ENCODE peak calls at places on chromosome 6, in seven cellular contexts. E is frontal cortex; P is substantia nigra; J is foreskin fibroblast; H is RCC 7860; Q is cardiac muscle cell; S is stimulated activated CD8-positive, alpha-beta memory T cell treated with anti-CD3 and anti-CD28 coated beads, Interleukin-12 subunit alpha, Interleukin-12 subunit beta, amount 100 ng/mL, for 4 hours. V is an unnamed sample.
A peak's percentile ranks its signal among the peaks of the same experiment; 100 is the strongest.

GRCh38 chr6:144151010-144151727 is 852 bp downstream of the STX11 start:
- DNase-seq in E (no peak), P (no peak), J (peak; percentile 37), H (no peak), Q (no peak), S (peak; percentile 45), V (no peak)

GRCh38 chr6:106468935-106469334 is 108.4 kb downstream of the CRYBG1 start:
- DNase-seq in E (no peak), P (no peak), J (no peak), H (no peak), Q (no peak), S (no peak), V (no peak)

GRCh38 chr6:26445934-26446667 is 5.8 kb downstream of the BTN3A3 start:
- DNase-seq in E (no peak), P (no peak), J (no peak), H (no peak), Q (no peak), S (no peak), V (no peak)

GRCh38 chr6:38658768-38659167 is 19.0 kb upstream of the BTBD9 start:
- DNase-seq in E (no peak), P (no peak), J (no peak), H (no peak), Q (no peak), S (no peak), V (no peak)

GRCh38 chr6:6883011-6883410 is 224.8 kb upstream of the RREB1 start:
- DNase-seq in E (no peak), P (no peak), J (no peak), H (no peak), Q (no peak), S (no peak), V (no peak)

GRCh38 chr6:100462990-100463684 is 1.6 kb downstream of the SIM1 start:
- DNase-seq in E (no peak), P (no peak), J (peak; percentile 58), H (no peak), Q (no peak), S (no peak), V (no peak)

GRCh38 chr6:1840491-1841121 is 230.9 kb downstream of the FOXC1 start:
- DNase-seq in E (no peak), P (no peak), J (no peak), H (no peak), Q (no peak), S (no peak), V (no peak)

GRCh38 chr6:42698217-42698616 is 24.2 kb downstream of the PRPH2 start:
- DNase-seq in E (no peak), P (no peak), J (no peak), H (no peak), Q (no peak), S (no peak), V (no peak)

GRCh38 chr6:156534594-156534993 is 242.6 kb upstream of the ARID1B start:
- DNase-seq in E (no peak), P (no peak), J (no peak), H (no peak), Q (no peak), S (no peak), V (no peak)

GRCh38 chr6:30037182-30037788 is 23.8 kb upstream of the POLR1H start:
- DNase-seq in E (no peak), P (no peak), J (peak; percentile 44), H (no peak), Q (peak; percentile 60), S (no peak), V (no peak)

GRCh38 chr6:17281100-17281496 is at the start of gene RBM24:
- DNase-seq in E (peak; percentile 40), P (no peak), J (peak; percentile 87), H (no peak), Q (peak; percentile 78), S (no peak), V (peak; percentile 51)

GRCh38 chr6:168132531-168133184 is 53.6 kb upstream of the FRMD1 start:
- DNase-seq in E (peak; percentile 87), P (peak; percentile 61), J (peak; percentile 72), H (no peak), Q (peak; percentile 94), S (no peak), V (no peak)

GRCh38 chr6:121614115-121614514 is 178.7 kb downstream of the GJA1 start:
- DNase-seq in E (no peak), P (no peak), J (peak; percentile 29), H (no peak), Q (peak; percentile 65), S (no peak), V (no peak)

GRCh38 chr6:141426400-141426980 is 706.2 kb upstream of the GJE1 start:
- DNase-seq in E (no peak), P (no peak), J (no peak), H (no peak), Q (no peak), S (no peak), V (no peak)

GRCh38 chr6:36336779-36337194 is at the start of gene BNIP5:
- DNase-seq in E (no peak), P (no peak), J (no peak), H (no peak), Q (no peak), S (no peak), V (no peak)

GRCh38 chr6:28683945-28684538 is 158.4 kb downstream of the GPX5 start:
- DNase-seq in E (no peak), P (no peak), J (peak; percentile 60), H (peak; percentile 31), Q (peak; percentile 67), S (no peak), V (peak; percentile 60)

GRCh38 chr6:5334341-5334740 is 73.0 kb downstream of the FARS2 start:
- DNase-seq in E (no peak), P (no peak), J (peak; percentile 65), H (no peak), Q (peak; percentile 7), S (no peak), V (no peak)

GRCh38 chr6:21115111-21115510 is 478.4 kb upstream of the SOX4 start:
- DNase-seq in E (no peak), P (no peak), J (peak; percentile 75), H (no peak), Q (peak; percentile 83), S (no peak), V (no peak)

GRCh38 chr6:21588812-21589811 is 4.4 kb upstream of the SOX4 start:
- DNase-seq in E (peak; percentile 71), P (peak; percentile 49), J (peak; percentile 92), H (peak; percentile 63), Q (peak; percentile 93), S (peak; percentile 62), V (peak; percentile 64)

GRCh38 chr6:53691667-53692133 is 26.1 kb upstream of the KLHL31 start:
- DNase-seq in E (no peak), P (no peak), J (peak; percentile 9), H (no peak), Q (peak; percentile 19), S (no peak), V (no peak)

GRCh38 chr6:84860954-84861353 is 96.6 kb upstream of the TBX18 start:
- DNase-seq in E (no peak), P (no peak), J (peak; percentile 80), H (no peak), Q (no peak), S (no peak), V (no peak)

GRCh38 chr6:25026723-25027122 is 91.0 kb upstream of the RIPOR2 start:
- DNase-seq in E (no peak), P (no peak), J (no peak), H (no peak), Q (no peak), S (no peak), V (no peak)

GRCh38 chr6:152160346-152160745 is 352.9 kb downstream of the ESR1 start:
- DNase-seq in E (no peak), P (no peak), J (no peak), H (no peak), Q (no peak), S (no peak), V (no peak)

GRCh38 chr6:158060447-158061360 is 79.0 kb downstream of the SYNJ2 start:
- DNase-seq in E (no peak), P (peak; percentile 24), J (peak; percentile 93), H (peak; percentile 100), Q (peak; percentile 96), S (no peak), V (no peak)

GRCh38 chr6:109767961-109768360 is 76.9 kb downstream of the FIG4 start:
- DNase-seq in E (no peak), P (no peak), J (peak; percentile 27), H (no peak), Q (peak; percentile 54), S (no peak), V (no peak)

GRCh38 chr6:112204350-112204706 is 50.0 kb downstream of the LAMA4 start:
- DNase-seq in E (no peak), P (no peak), J (no peak), H (no peak), Q (no peak), S (no peak), V (no peak)

GRCh38 chr6:150420428-150420827 is 51.6 kb downstream of the IYD start:
- DNase-seq in E (no peak), P (no peak), J (no peak), H (no peak), Q (no peak), S (no peak), V (no peak)

GRCh38 chr6:116763871-116764270 is 1.6 kb downstream of the FAM162B start:
- DNase-seq in E (no peak), P (no peak), J (peak; percentile 63), H (no peak), Q (no peak), S (no peak), V (no peak)

GRCh38 chr6:23349521-23350147 is 776.4 kb upstream of the NRSN1 start:
- DNase-seq in E (no peak), P (no peak), J (peak; percentile 94), H (peak; percentile 20), Q (peak; percentile 60), S (no peak), V (peak; percentile 12)

GRCh38 chr6:20159781-20160540 is 52.3 kb downstream of the MBOAT1 start:
- DNase-seq in E (no peak), P (no peak), J (peak; percentile 24), H (no peak), Q (no peak), S (no peak), V (no peak)

GRCh38 chr6:357791-358341 is 33.7 kb upstream of the IRF4 start:
- DNase-seq in E (no peak), P (no peak), J (no peak), H (no peak), Q (no peak), S (no peak), V (no peak)

GRCh38 chr6:132964868-132965382 is 150.6 kb downstream of the RPS12 start:
- DNase-seq in E (no peak), P (no peak), J (peak; percentile 7), H (no peak), Q (no peak), S (no peak), V (no peak)

GRCh38 chr6:52594216-52594615 is 17.4 kb upstream of the TRAM2 start:
- DNase-seq in E (no peak), P (no peak), J (no peak), H (no peak), Q (no peak), S (no peak), V (no peak)

V was measured in HCT116.